ENCODE peak calls at places on chromosome 12, in eight cellular contexts. D, R, N, Z, Q, F, U and Y are unnamed samples.

GRCh38 chr12:28698541-28698940 is 450.5 kb upstream of the FAR2 start:
- DNase-seq in D (no peak), R (no peak), N (no peak), Z (no peak), Q (peak; percentile 29), F (no peak), U (no peak), Y (no peak)

GRCh38 chr12:4911316-4911994 is 1.8 kb downstream of the KCNA1 start:
- DNase-seq in D (no peak), R (peak; percentile 6), N (no peak), Z (no peak), Q (no peak), F (no peak), U (no peak), Y (no peak)

GRCh38 chr12:16136206-16136605 is 141.3 kb downstream of the SLC15A5 start:
- DNase-seq in D (no peak), R (peak; percentile 8), N (no peak), Z (no peak), Q (no peak), F (no peak), U (no peak), Y (peak; percentile 58)

GRCh38 chr12:76202621-76203020 is 118.1 kb upstream of the NAP1L1 start:
- DNase-seq in D (no peak), R (no peak), N (no peak), Z (no peak), Q (no peak), F (no peak), U (no peak), Y (no peak)

GRCh38 chr12:120224304-120225199 is 23.6 kb upstream of the RPLP0 start:
- DNase-seq in D (no peak), R (no peak), N (peak; percentile 31), Z (peak; percentile 62), Q (no peak), F (peak; percentile 63), U (peak; percentile 84), Y (peak; percentile 53)

GRCh38 chr12:16062611-16063010 is 151.5 kb downstream of the DERA start:
- DNase-seq in D (no peak), R (no peak), N (peak; percentile 63), Z (no peak), Q (no peak), F (no peak), U (no peak), Y (peak; percentile 42)

GRCh38 chr12:56257071-56257470 is 1.1 kb downstream of the ANKRD52 start:
- DNase-seq in D (no peak), R (no peak), N (no peak), Z (no peak), Q (no peak), F (no peak), U (no peak), Y (no peak)

GRCh38 chr12:49138999-49139398 is 7.8 kb upstream of the TUBA1B start:
- DNase-seq in D (no peak), R (no peak), N (no peak), Z (no peak), Q (no peak), F (no peak), U (no peak), Y (no peak)

GRCh38 chr12:124767075-124767821 is 96.4 kb downstream of the SCARB1 start:
- DNase-seq in D (peak; percentile 87), R (peak; percentile 3), N (peak; percentile 78), Z (peak; percentile 86), Q (peak; percentile 63), F (peak; percentile 71), U (peak; percentile 82), Y (peak; percentile 57)

GRCh38 chr12:90235642-90236041 is 527.0 kb upstream of the ATP2B1 start:
- DNase-seq in D (no peak), R (no peak), N (peak; percentile 44), Z (no peak), Q (no peak), F (no peak), U (no peak), Y (peak; percentile 98)

GRCh38 chr12:55659486-55660385 is 23.0 kb downstream of the OR10P1 start:
- DNase-seq in D (no peak), R (no peak), N (peak; percentile 80), Z (no peak), Q (peak; percentile 91), F (peak; percentile 14), U (no peak), Y (no peak)

DNA sequence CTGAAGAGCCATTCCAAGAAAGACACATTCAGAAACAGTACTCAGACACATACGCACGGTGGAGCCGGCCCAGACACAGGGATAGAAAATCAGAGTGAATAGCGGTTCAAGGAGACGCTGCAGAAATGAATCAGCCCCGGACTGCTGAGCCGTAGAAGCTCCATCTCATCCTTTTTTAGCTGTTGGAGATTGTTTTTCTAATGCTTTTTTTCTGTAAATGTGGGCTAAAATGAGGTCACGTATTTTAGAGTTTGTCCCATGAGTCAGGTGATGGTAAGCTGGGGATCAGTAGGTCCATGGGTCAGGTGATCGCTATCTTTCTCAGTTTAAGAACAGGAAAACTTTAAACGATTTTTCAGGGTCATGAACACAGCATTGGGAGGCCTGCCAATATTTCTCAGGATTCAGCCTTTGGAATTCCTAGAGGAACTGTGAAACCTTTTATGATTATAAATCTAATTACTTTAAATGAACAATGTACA is 202.4 kb downstream of the ITPR2 start:
- DNase-seq in D (no peak), R (no peak), N (peak; percentile 55), Z (no peak), Q (peak; percentile 69), F (peak; percentile 12), U (no peak), Y (no peak)
- TF ChIP-seq CTCF in D (no peak), R (no peak), N (peak; percentile 9), Z (no peak), Q (no peak), F (no peak), U (no peak), Y (no peak)

GRCh38 chr12:111408116-111408440 is 2.4 kb downstream of the SH2B3 start:
- DNase-seq in D (no peak), R (no peak), N (no peak), Z (no peak), Q (no peak), F (no peak), U (no peak), Y (no peak)
- H3K4me3 ChIP-seq in D (peak overlapping the region; percentile 93), R (no peak overlapping the region), N (peak overlapping the region; percentile 76), Z (peak overlapping the region; percentile 83), Q (no peak overlapping the region), F (no peak overlapping the region), U (peak overlapping the region; percentile 95), Y (no peak overlapping the region)

GRCh38 chr12:6326316-6326959 is 15.4 kb downstream of the TNFRSF1A start:
- DNase-seq in D (no peak), R (no peak), N (peak; percentile 77), Z (no peak), Q (peak; percentile 63), F (no peak), U (no peak), Y (no peak)
- TF ChIP-seq CTCF in D (peak; percentile 41), R (peak; percentile 12), N (peak; percentile 51), Z (peak; percentile 31), Q (peak; percentile 55), F (peak; percentile 35), U (peak; percentile 43), Y (peak; percentile 42)

GRCh38 chr12:1842905-1843640 is 22.7 kb downstream of the LRTM2 start:
- DNase-seq in D (peak; percentile 38), R (no peak), N (no peak), Z (no peak), Q (no peak), F (no peak), U (no peak), Y (no peak)
- H3K4me3 ChIP-seq in D (no peak overlapping the region), R (no peak overlapping the region), N (no peak overlapping the region), Z (no peak overlapping the region), Q (no peak overlapping the region), F (no peak overlapping the region), U (no peak overlapping the region), Y (no peak overlapping the region)

DNA sequence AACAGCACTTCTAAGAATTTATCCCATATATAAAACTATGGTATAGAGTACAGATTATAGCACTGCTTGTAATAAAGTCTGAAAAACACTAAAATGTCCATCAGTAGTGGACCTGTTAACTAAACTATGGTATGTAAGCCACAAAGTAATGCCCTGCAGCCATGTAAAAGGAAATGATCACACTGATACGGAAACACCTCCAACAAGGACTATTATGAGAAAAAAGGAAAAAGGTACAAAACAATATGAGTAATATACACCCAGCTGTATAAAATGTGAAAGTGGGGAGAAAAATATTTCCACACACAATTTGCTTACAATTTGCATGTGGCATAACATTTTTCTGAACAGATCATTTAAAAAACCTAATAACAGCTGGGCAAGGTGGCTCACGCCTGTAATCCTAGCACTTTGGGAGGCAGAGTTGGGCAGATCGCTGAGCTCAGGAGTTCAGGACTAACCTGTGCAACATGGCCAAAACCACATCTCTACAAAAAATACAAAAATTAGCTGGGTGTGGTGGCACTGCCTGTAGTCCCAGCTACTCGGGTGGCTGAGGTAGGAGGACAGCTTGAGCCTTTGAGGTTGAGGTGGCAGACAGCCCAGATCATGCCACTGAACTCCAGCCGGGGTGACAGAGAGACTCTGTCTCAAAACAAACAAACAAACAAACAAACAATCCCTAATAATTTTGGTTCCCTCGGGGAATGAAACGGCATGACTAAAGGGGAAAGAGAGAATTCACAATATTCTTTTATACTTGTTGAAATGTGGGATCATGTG is 250.5 kb downstream of the MED13L start:
- DNase-seq in D (no peak), R (no peak), N (no peak), Z (no peak), Q (no peak), F (no peak), U (no peak), Y (no peak)
- TF ChIP-seq CTCF in D (no peak), R (no peak), N (no peak), Z (no peak), Q (no peak), F (no peak), U (no peak), Y (no peak)

DNA sequence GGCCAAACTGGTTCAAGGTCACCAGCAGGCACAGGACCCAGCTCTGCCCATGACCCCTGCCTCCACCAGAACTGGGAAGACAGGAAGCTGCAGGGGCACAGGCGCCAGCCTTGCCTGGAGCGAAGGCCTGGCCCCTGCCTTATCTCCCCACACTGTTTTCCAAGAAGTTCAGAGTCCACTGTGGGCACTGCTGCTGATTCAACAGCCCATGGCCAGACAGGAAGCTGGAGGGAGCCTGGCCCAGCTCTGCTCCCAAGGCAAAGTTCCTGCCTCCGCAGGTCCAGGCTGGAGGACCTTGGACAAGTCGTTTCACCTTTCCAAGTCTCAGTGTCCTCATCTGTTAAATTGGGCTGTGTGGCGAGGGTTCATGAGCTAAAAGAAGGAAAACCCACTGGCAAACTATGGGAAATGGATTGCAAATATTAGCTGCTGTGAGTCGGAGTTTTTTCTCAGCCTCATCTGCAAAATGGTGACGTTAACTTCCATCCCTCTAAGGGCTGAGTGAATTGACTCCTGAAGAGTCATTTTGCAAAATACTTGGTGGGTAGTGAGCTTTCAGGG is 1.2 kb downstream of the PHETA1 start:
- DNase-seq in D (no peak), R (no peak), N (peak; percentile 46), Z (no peak), Q (peak; percentile 52), F (no peak), U (no peak), Y (no peak)
- H3K4me3 ChIP-seq in D (peak overlapping the region; percentile 69), R (peak overlapping the region; percentile 91), N (peak overlapping the region; percentile 87), Z (no peak overlapping the region), Q (no peak overlapping the region), F (peak overlapping the region; percentile 77), U (peak overlapping the region; percentile 90), Y (peak overlapping the region; percentile 74)